ENCODE peak calls at places on chromosomes 4 and X, in nine cellular contexts. One of them, this sample, is unnamed.

GRCh38 chrX:36867143-36867542 is 141.0 kb upstream of the FAM47C start:
- DNase-seq in H9: no peak
- DNase-seq in 8988T: no peak
- DNase-seq in Caki2: peak
- DNase-seq in EL: peak
- DNase-seq in tibial nerve: peak
- DNase-seq in WERI-Rb-1: no peak
- DNase-seq in nucleus accumbens: no peak
- DNase-seq in effector memory CD4-positive, alpha-beta T cell: no peak
- DNase-seq in this sample: no peak

GRCh38 chr4:100762738-100763137 is 244.9 kb upstream of the EMCN start:
- DNase-seq in Caki2: no peak
- DNase-seq in nucleus accumbens: no peak
- DNase-seq in EL: no peak
- DNase-seq in effector memory CD4-positive, alpha-beta T cell: no peak
- DNase-seq in WERI-Rb-1: no peak
- DNase-seq in H9: no peak
- DNase-seq in 8988T: no peak
- DNase-seq in tibial nerve: no peak
- DNase-seq in this sample: no peak

GRCh38 chr4:86653237-86653865 is 59.2 kb downstream of the PTPN13 start:
- DNase-seq in H9: no peak
- DNase-seq in WERI-Rb-1: no peak
- DNase-seq in 8988T: no peak
- DNase-seq in effector memory CD4-positive, alpha-beta T cell: no peak
- DNase-seq in tibial nerve: no peak
- DNase-seq in nucleus accumbens: no peak
- DNase-seq in Caki2: no peak
- DNase-seq in EL: no peak
- DNase-seq in this sample: no peak

GRCh38 chrX:102899940-102900916 is 36.8 kb upstream of the RAB40AL start:
- DNase-seq in Caki2: peak
- DNase-seq in H9: peak
- DNase-seq in effector memory CD4-positive, alpha-beta T cell: peak
- DNase-seq in nucleus accumbens: peak
- DNase-seq in 8988T: no peak
- DNase-seq in EL: peak
- DNase-seq in WERI-Rb-1: peak
- DNase-seq in tibial nerve: peak
- DNase-seq in this sample: peak

GRCh38 chrX:132480581-132481203 is 8.1 kb downstream of the MBNL3 start:
- DNase-seq in Caki2: no peak
- DNase-seq in H9: no peak
- DNase-seq in effector memory CD4-positive, alpha-beta T cell: peak
- DNase-seq in 8988T: no peak
- DNase-seq in tibial nerve: no peak
- DNase-seq in WERI-Rb-1: no peak
- DNase-seq in nucleus accumbens: peak
- DNase-seq in EL: peak
- DNase-seq in this sample: no peak

GRCh38 chr4:148793221-148793620 is 351.0 kb upstream of the NR3C2 start:
- DNase-seq in 8988T: no peak
- DNase-seq in H9: no peak
- DNase-seq in tibial nerve: no peak
- DNase-seq in WERI-Rb-1: no peak
- DNase-seq in effector memory CD4-positive, alpha-beta T cell: no peak
- DNase-seq in nucleus accumbens: no peak
- DNase-seq in EL: no peak
- DNase-seq in Caki2: no peak
- DNase-seq in this sample: no peak

GRCh38 chr4:175951794-175952193 is 113.8 kb upstream of the WDR17 start:
- DNase-seq in 8988T: no peak
- DNase-seq in WERI-Rb-1: no peak
- DNase-seq in effector memory CD4-positive, alpha-beta T cell: no peak
- DNase-seq in tibial nerve: no peak
- DNase-seq in Caki2: peak
- DNase-seq in H9: no peak
- DNase-seq in nucleus accumbens: no peak
- DNase-seq in EL: no peak
- DNase-seq in this sample: no peak

GRCh38 chr4:8291701-8292387 is 22.3 kb downstream of the HTRA3 start:
- DNase-seq in 8988T: no peak
- DNase-seq in tibial nerve: no peak
- DNase-seq in EL: no peak
- DNase-seq in nucleus accumbens: no peak
- DNase-seq in effector memory CD4-positive, alpha-beta T cell: no peak
- DNase-seq in H9: no peak
- DNase-seq in WERI-Rb-1: no peak
- DNase-seq in Caki2: no peak
- DNase-seq in this sample: no peak

GRCh38 chrX:30141966-30142365 is 73.4 kb upstream of the MAGEB2 start:
- DNase-seq in WERI-Rb-1: peak
- DNase-seq in 8988T: no peak
- DNase-seq in effector memory CD4-positive, alpha-beta T cell: no peak
- DNase-seq in EL: peak
- DNase-seq in Caki2: peak
- DNase-seq in tibial nerve: no peak
- DNase-seq in nucleus accumbens: no peak
- DNase-seq in H9: no peak
- DNase-seq in this sample: no peak

GRCh38 chr4:75598390-75598789 is 31.9 kb downstream of the CDKL2 start:
- DNase-seq in H9: no peak
- DNase-seq in WERI-Rb-1: no peak
- DNase-seq in EL: peak
- DNase-seq in nucleus accumbens: no peak
- DNase-seq in tibial nerve: no peak
- DNase-seq in effector memory CD4-positive, alpha-beta T cell: no peak
- DNase-seq in 8988T: no peak
- DNase-seq in Caki2: peak
- DNase-seq in this sample: no peak

GRCh38 chr4:8911311-8912088 is 39.9 kb upstream of the HMX1 start:
- DNase-seq in EL: peak
- DNase-seq in tibial nerve: no peak
- DNase-seq in H9: peak
- DNase-seq in WERI-Rb-1: peak
- DNase-seq in nucleus accumbens: no peak
- DNase-seq in effector memory CD4-positive, alpha-beta T cell: no peak
- DNase-seq in 8988T: peak
- DNase-seq in Caki2: no peak
- DNase-seq in this sample: no peak

GRCh38 chr4:1538096-1538410 is 131.8 kb upstream of the NKX1-1 start:
- DNase-seq in nucleus accumbens: no peak
- DNase-seq in 8988T: no peak
- DNase-seq in tibial nerve: no peak
- DNase-seq in H9: no peak
- DNase-seq in effector memory CD4-positive, alpha-beta T cell: no peak
- DNase-seq in WERI-Rb-1: no peak
- DNase-seq in EL: no peak
- DNase-seq in Caki2: no peak
- DNase-seq in this sample: no peak

GRCh38 chr4:168766537-168767316 is 243.3 kb downstream of the CBR4 start:
- DNase-seq in tibial nerve: no peak
- DNase-seq in EL: peak
- DNase-seq in WERI-Rb-1: no peak
- DNase-seq in effector memory CD4-positive, alpha-beta T cell: no peak
- DNase-seq in 8988T: no peak
- DNase-seq in Caki2: peak
- DNase-seq in nucleus accumbens: no peak
- DNase-seq in H9: no peak
- DNase-seq in this sample: no peak

GRCh38 chr4:31130930-31131329 is 410.8 kb downstream of the PCDH7 start:
- DNase-seq in Caki2: no peak
- DNase-seq in effector memory CD4-positive, alpha-beta T cell: no peak
- DNase-seq in EL: no peak
- DNase-seq in tibial nerve: no peak
- DNase-seq in nucleus accumbens: no peak
- DNase-seq in H9: no peak
- DNase-seq in 8988T: no peak
- DNase-seq in WERI-Rb-1: no peak
- DNase-seq in this sample: no peak